ENCODE peak calls at places on chromosomes 12 and 14, in seven cellular contexts. One of them, this sample, is unnamed.

GRCh38 chr12:59651230-59651920 is 55.5 kb downstream of the SLC16A7 start:
- DNase-seq in suprapubic skin: no peak
- DNase-seq in prostate gland: no peak
- DNase-seq in left ventricle myocardium inferior: no peak
- DNase-seq in IMR-90: peak; percentile 25
- DNase-seq in uterus: no peak
- DNase-seq in astrocyte: peak; percentile 81
- DNase-seq in this sample: peak; percentile 51

GRCh38 chr12:69097619-69098368 is 141.6 kb upstream of the CPSF6 start:
- DNase-seq in suprapubic skin: no peak
- DNase-seq in prostate gland: no peak
- DNase-seq in left ventricle myocardium inferior: no peak
- DNase-seq in IMR-90: no peak
- DNase-seq in uterus: no peak
- DNase-seq in astrocyte: peak; percentile 82
- DNase-seq in this sample: no peak

GRCh38 chr14:97891515-97891914 is 1094.3 kb downstream of the VRK1 start:
- DNase-seq in suprapubic skin: no peak
- DNase-seq in prostate gland: no peak
- DNase-seq in left ventricle myocardium inferior: no peak
- DNase-seq in IMR-90: no peak
- DNase-seq in uterus: no peak
- DNase-seq in astrocyte: no peak
- DNase-seq in this sample: no peak

GRCh38 chr12:24499151-24500146 is 449.5 kb downstream of the BCAT1 start:
- DNase-seq in suprapubic skin: no peak
- DNase-seq in prostate gland: no peak
- DNase-seq in left ventricle myocardium inferior: no peak
- DNase-seq in IMR-90: peak; percentile 79
- DNase-seq in uterus: no peak
- DNase-seq in astrocyte: peak; percentile 64
- DNase-seq in this sample: no peak

GRCh38 chr12:67483871-67484554 is 164.5 kb upstream of the DYRK2 start:
- DNase-seq in suprapubic skin: no peak
- DNase-seq in prostate gland: no peak
- DNase-seq in left ventricle myocardium inferior: no peak
- DNase-seq in IMR-90: no peak
- DNase-seq in uterus: no peak
- DNase-seq in astrocyte: no peak
- DNase-seq in this sample: no peak

GRCh38 chr14:76759589-76759988 is 1.7 kb upstream of the VASH1 start:
- DNase-seq in suprapubic skin: no peak
- DNase-seq in prostate gland: peak; percentile 2
- DNase-seq in left ventricle myocardium inferior: no peak
- DNase-seq in IMR-90: no peak
- DNase-seq in uterus: no peak
- DNase-seq in astrocyte: no peak
- DNase-seq in this sample: no peak

GRCh38 chr12:101740566-101740965 is 1.3 kb upstream of the SYCP3 start:
- DNase-seq in suprapubic skin: no peak
- DNase-seq in prostate gland: no peak
- DNase-seq in left ventricle myocardium inferior: no peak
- DNase-seq in IMR-90: no peak
- DNase-seq in uterus: no peak
- DNase-seq in astrocyte: no peak
- DNase-seq in this sample: no peak

GRCh38 chr12:126685636-126686035 is 1581.3 kb upstream of the TMEM132C start:
- DNase-seq in suprapubic skin: no peak
- DNase-seq in prostate gland: no peak
- DNase-seq in left ventricle myocardium inferior: no peak
- DNase-seq in IMR-90: no peak
- DNase-seq in uterus: no peak
- DNase-seq in astrocyte: peak; percentile 14
- DNase-seq in this sample: no peak

GRCh38 chr14:21106506-21107359 is 5.9 kb downstream of the TMEM253 start:
- DNase-seq in suprapubic skin: no peak
- DNase-seq in prostate gland: peak; percentile 79
- DNase-seq in left ventricle myocardium inferior: peak; percentile 83
- DNase-seq in IMR-90: peak; percentile 68
- DNase-seq in uterus: peak; percentile 82
- DNase-seq in astrocyte: peak; percentile 57
- DNase-seq in this sample: no peak

GRCh38 chr14:54567224-54567633 is 301 bp downstream of the SAMD4A start:
- DNase-seq in suprapubic skin: peak; percentile 83
- DNase-seq in prostate gland: peak; percentile 24
- DNase-seq in left ventricle myocardium inferior: peak; percentile 28
- DNase-seq in IMR-90: no peak
- DNase-seq in uterus: peak; percentile 51
- DNase-seq in astrocyte: peak; percentile 27
- DNase-seq in this sample: no peak

GRCh38 chr12:130953783-130954543 is at the start of gene ADGRD1:
- DNase-seq in suprapubic skin: no peak
- DNase-seq in prostate gland: no peak
- DNase-seq in left ventricle myocardium inferior: peak; percentile 71
- DNase-seq in IMR-90: peak; percentile 3
- DNase-seq in uterus: peak; percentile 85
- DNase-seq in astrocyte: no peak
- DNase-seq in this sample: no peak

GRCh38 chr12:101076940-101077351 is 133.1 kb downstream of the SLC5A8 start:
- DNase-seq in suprapubic skin: no peak
- DNase-seq in prostate gland: no peak
- DNase-seq in left ventricle myocardium inferior: no peak
- DNase-seq in IMR-90: peak; percentile 29
- DNase-seq in uterus: no peak
- DNase-seq in astrocyte: peak; percentile 30
- DNase-seq in this sample: no peak

GRCh38 chr14:56294125-56294524 is 175.9 kb downstream of the PELI2 start:
- DNase-seq in suprapubic skin: no peak
- DNase-seq in prostate gland: no peak
- DNase-seq in left ventricle myocardium inferior: no peak
- DNase-seq in IMR-90: no peak
- DNase-seq in uterus: no peak
- DNase-seq in astrocyte: no peak
- DNase-seq in this sample: no peak

GRCh38 chr12:1590083-1590979 is 4.0 kb downstream of the FBXL14 start:
- DNase-seq in suprapubic skin: no peak
- DNase-seq in prostate gland: no peak
- DNase-seq in left ventricle myocardium inferior: no peak
- DNase-seq in IMR-90: peak; percentile 63
- DNase-seq in uterus: no peak
- DNase-seq in astrocyte: peak; percentile 90
- DNase-seq in this sample: no peak

GRCh38 chr14:79417961-79418360 is 793.3 kb downstream of the DIO2 start:
- DNase-seq in suprapubic skin: no peak
- DNase-seq in prostate gland: no peak
- DNase-seq in left ventricle myocardium inferior: no peak
- DNase-seq in IMR-90: peak; percentile 57
- DNase-seq in uterus: no peak
- DNase-seq in astrocyte: peak; percentile 33
- DNase-seq in this sample: no peak

GRCh38 chr14:66459603-66460002 is 26.6 kb upstream of the CCDC196 start:
- DNase-seq in suprapubic skin: no peak
- DNase-seq in prostate gland: no peak
- DNase-seq in left ventricle myocardium inferior: no peak
- DNase-seq in IMR-90: no peak
- DNase-seq in uterus: no peak
- DNase-seq in astrocyte: no peak
- DNase-seq in this sample: no peak

DNA sequence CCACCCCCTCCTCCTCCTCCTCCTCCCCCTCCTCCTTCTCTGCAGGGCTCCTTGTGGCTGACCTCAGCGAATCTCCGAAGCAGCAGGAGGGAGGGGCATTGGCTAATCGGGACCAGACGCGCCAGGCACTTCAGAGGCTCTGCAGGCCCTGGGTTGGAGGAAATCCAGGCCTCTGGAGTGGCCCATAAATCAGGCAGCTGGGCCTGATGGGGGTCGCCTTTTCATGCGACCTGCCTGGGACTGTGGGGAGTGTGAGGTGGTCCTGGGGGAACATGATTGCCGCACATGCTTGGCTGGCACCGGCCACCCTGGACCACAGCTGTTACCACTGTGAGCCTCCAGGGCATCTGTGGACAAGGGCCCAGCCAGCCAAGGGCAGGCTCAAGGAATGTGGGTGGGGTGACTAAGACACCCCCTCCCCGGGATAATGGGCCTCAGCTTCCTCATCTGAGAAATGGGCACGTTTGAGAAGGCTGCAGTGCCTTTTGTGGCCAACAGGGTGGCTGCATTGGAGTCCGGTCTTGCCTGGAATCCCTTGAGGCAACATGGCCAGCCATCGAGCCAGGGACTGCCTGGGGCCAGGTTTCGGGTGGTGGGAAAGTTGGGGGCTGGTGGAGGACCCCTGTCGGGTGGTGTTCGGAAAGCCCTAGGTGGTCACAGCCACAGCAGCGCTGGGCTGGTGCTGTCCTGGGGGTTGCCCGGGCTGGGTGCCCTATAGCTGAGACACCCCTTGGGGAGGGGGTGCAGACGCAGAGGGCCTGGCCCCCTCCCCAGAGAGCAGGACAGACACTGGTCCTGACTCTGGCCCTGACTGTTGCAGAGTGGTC is 12.0 kb downstream of the KIF26A start:
- DNase-seq in suprapubic skin: no peak
- DNase-seq in prostate gland: no peak
- DNase-seq in left ventricle myocardium inferior: no peak
- DNase-seq in IMR-90: no peak
- DNase-seq in uterus: no peak
- DNase-seq in astrocyte: peak; percentile 16
- DNase-seq in this sample: no peak
- TF ChIP-seq CTCF in suprapubic skin: no peak
- TF ChIP-seq CTCF in prostate gland: no peak
- TF ChIP-seq CTCF in left ventricle myocardium inferior: no peak
- TF ChIP-seq CTCF in IMR-90: no peak
- TF ChIP-seq CTCF in uterus: no peak
- TF ChIP-seq CTCF in astrocyte: no peak
- TF ChIP-seq CTCF in this sample: peak; percentile 5

DNA sequence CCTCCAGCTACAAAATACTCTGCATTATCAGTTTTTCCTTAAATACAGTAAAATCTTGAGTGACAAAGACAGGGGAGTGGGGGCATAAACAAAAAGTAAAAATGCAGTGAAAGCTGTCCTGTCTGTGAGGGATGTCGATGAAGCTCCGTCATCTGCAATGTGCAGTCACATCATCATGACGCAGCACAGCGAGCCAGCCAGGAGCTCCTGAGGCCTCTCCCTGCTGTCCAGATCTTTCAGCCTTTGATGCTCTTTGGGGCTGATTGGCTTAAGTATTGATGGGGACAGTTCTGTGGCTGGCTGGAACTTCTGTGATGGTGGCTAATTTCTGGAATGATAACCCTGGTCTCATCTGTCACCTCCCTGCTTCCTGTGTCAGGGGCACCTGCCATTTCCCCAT is 54.6 kb upstream of the TRAF3 start:
- DNase-seq in suprapubic skin: no peak
- DNase-seq in prostate gland: no peak
- DNase-seq in left ventricle myocardium inferior: no peak
- DNase-seq in IMR-90: no peak
- DNase-seq in uterus: no peak
- DNase-seq in astrocyte: no peak
- DNase-seq in this sample: no peak
- H3K36me3 ChIP-seq in suprapubic skin: peaks cover 87% of the 10 kb centered on the region
- H3K36me3 ChIP-seq in prostate gland: no peaks in the 10 kb centered on the region
- H3K36me3 ChIP-seq in left ventricle myocardium inferior: peaks cover 77% of the 10 kb centered on the region
- H3K36me3 ChIP-seq in IMR-90: peaks cover 34% of the 10 kb centered on the region
- H3K36me3 ChIP-seq in uterus: no peaks in the 10 kb centered on the region
- H3K36me3 ChIP-seq in astrocyte: peaks cover 39% of the 10 kb centered on the region
- H3K36me3 ChIP-seq in this sample: peaks cover 2% of the 10 kb centered on the region

GRCh38 chr12:3797649-3798048 is 44.7 kb upstream of the CRACR2A start:
- DNase-seq in suprapubic skin: no peak
- DNase-seq in prostate gland: no peak
- DNase-seq in left ventricle myocardium inferior: no peak
- DNase-seq in IMR-90: no peak
- DNase-seq in uterus: no peak
- DNase-seq in astrocyte: no peak
- DNase-seq in this sample: no peak
- TF ChIP-seq CTCF in suprapubic skin: no peak
- TF ChIP-seq CTCF in prostate gland: no peak
- TF ChIP-seq CTCF in left ventricle myocardium inferior: no peak
- TF ChIP-seq CTCF in IMR-90: no peak
- TF ChIP-seq CTCF in uterus: no peak
- TF ChIP-seq CTCF in astrocyte: no peak
- TF ChIP-seq CTCF in this sample: peak; percentile 9

GRCh38 chr12:54405106-54405505 is 14.0 kb downstream of the ITGA5 start:
- DNase-seq in suprapubic skin: no peak
- DNase-seq in prostate gland: no peak
- DNase-seq in left ventricle myocardium inferior: no peak
- DNase-seq in IMR-90: no peak
- DNase-seq in uterus: no peak
- DNase-seq in astrocyte: no peak
- DNase-seq in this sample: no peak

GRCh38 chr12:54407183-54407905 is 11.7 kb downstream of the ITGA5 start:
- DNase-seq in suprapubic skin: no peak
- DNase-seq in prostate gland: no peak
- DNase-seq in left ventricle myocardium inferior: no peak
- DNase-seq in IMR-90: no peak
- DNase-seq in uterus: no peak
- DNase-seq in astrocyte: no peak
- DNase-seq in this sample: no peak

GRCh38 chr12:54405573-54405972 is 13.5 kb downstream of the ITGA5 start:
- DNase-seq in suprapubic skin: no peak
- DNase-seq in prostate gland: no peak
- DNase-seq in left ventricle myocardium inferior: no peak
- DNase-seq in IMR-90: no peak
- DNase-seq in uterus: no peak
- DNase-seq in astrocyte: no peak
- DNase-seq in this sample: no peak

GRCh38 chr12:54401127-54401526 is 16.6 kb upstream of the ZNF385A start:
- DNase-seq in suprapubic skin: no peak
- DNase-seq in prostate gland: no peak
- DNase-seq in left ventricle myocardium inferior: no peak
- DNase-seq in IMR-90: no peak
- DNase-seq in uterus: no peak
- DNase-seq in astrocyte: no peak
- DNase-seq in this sample: no peak

DNA sequence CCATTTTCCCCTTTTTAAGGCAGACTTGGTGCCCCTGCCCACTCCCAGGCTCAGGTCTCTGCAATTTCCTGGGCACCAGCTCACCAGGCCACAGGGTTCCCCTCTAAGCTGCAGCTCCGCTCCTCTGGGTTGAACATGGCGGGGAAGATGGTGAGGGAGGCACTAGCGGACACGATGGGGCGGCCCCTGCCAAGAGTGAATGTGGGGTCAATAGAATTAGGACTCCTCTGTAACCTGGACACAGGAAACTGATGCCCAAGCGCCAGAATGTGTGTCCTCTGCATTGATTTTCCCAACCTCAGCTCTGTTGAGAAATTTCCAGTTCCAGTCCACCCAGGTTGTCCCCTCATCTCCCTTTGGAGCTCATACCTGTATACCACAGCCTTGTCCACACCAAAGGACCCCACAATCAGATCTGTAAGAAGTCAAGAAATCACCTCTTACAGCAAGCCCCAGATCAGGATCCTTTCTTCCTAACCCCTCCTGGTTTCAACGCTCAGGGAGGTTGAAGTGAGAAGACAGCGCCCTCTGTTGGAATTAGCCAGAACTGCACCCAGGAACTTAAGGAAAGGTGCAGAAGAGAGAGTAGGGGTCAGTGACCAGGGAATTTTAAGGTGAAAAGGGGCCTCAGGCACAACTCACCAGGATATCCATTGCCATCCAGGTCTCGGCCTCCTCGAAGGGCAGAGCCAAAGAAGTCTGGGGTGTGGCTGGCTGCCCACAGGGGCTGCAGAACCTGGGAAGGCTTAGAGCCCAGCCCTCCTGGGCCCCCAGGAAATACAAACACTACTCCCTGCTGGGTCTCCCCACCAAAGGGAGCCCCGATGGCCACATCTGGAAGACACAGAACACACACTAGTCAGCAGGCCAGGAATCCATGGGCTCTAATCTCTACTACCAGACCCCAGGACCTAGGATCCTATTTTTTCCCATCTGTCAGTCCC is 14.7 kb downstream of the ITGA5 start:
- DNase-seq in suprapubic skin: no peak
- DNase-seq in prostate gland: no peak
- DNase-seq in left ventricle myocardium inferior: no peak
- DNase-seq in IMR-90: peak; percentile 56
- DNase-seq in uterus: peak; percentile 72
- DNase-seq in astrocyte: no peak
- DNase-seq in this sample: no peak
- H3K36me3 ChIP-seq in suprapubic skin: peaks cover 94% of the 10 kb centered on the region
- H3K36me3 ChIP-seq in prostate gland: peaks cover 2% of the 10 kb centered on the region
- H3K36me3 ChIP-seq in left ventricle myocardium inferior: peaks cover 100% of the 10 kb centered on the region
- H3K36me3 ChIP-seq in IMR-90: peaks cover 87% of the 10 kb centered on the region
- H3K36me3 ChIP-seq in uterus: no peaks in the 10 kb centered on the region
- H3K36me3 ChIP-seq in astrocyte: peaks cover 90% of the 10 kb centered on the region
- H3K36me3 ChIP-seq in this sample: peaks cover 12% of the 10 kb centered on the region